ENCODE peak calls at places on chromosome 12, in nine cellular contexts. T is SK-N-SH, F is MM.1S, G is GM23248, L is neural progenitor cell, H is hepatocyte, B is GM23338, R is PC-3, X is HCT116. S is an unnamed sample. For H3K4me1, the result is how much of the 10 kb centered on the place peaks cover.

GRCh38 chr12:106131671-106132070 is 7.1 kb downstream of the NUAK1 start:
- DNase-seq in H (no peak), G (peak), X (no peak), L (no peak), R (no peak), F (no peak), T (peak), B (no peak), S (no peak)

GRCh38 chr12:106234513-106234912 is 13.3 kb downstream of the CKAP4 start:
- DNase-seq in B (no peak), H (no peak), L (no peak), X (no peak), F (no peak), T (no peak), G (peak), R (peak), S (no peak)

GRCh38 chr12:115426732-115427131 is 742.8 kb upstream of the TBX3 start:
- DNase-seq in B (no peak), T (no peak), F (no peak), H (no peak), L (no peak), X (no peak), R (no peak), G (no peak), S (no peak)

GRCh38 chr12:47236109-47236714 is 156.5 kb upstream of the AMIGO2 start:
- DNase-seq in T (no peak), R (peak), B (no peak), L (no peak), G (peak), X (no peak), H (no peak), F (no peak), S (no peak)

GRCh38 chr12:100794441-100795192 is at the start of gene ANO4:
- DNase-seq in L (peak), H (peak), B (peak), R (no peak), X (no peak), G (peak), F (no peak), T (peak), S (no peak)

GRCh38 chr12:100845095-100845494 is 50.5 kb downstream of the ANO4 start:
- DNase-seq in B (no peak), H (no peak), L (no peak), X (peak), F (peak), R (peak), G (peak), T (no peak), S (peak)

GRCh38 chr12:92191061-92191460 is 45.4 kb upstream of the BTG1 start:
- DNase-seq in R (no peak), X (no peak), H (no peak), L (no peak), T (no peak), B (no peak), F (no peak), G (peak), S (no peak)

GRCh38 chr12:132710062-132710421 is 600 bp upstream of the PGAM5 start:
- DNase-seq in L (peak), R (no peak), X (no peak), H (no peak), B (peak), T (no peak), G (peak), F (no peak), S (no peak)

GRCh38 chr12:44774815-44775411 is 101.2 kb downstream of the NELL2 start:
- DNase-seq in G (peak), B (peak), L (peak), F (no peak), H (peak), T (peak), R (peak), X (peak), S (peak)

GRCh38 chr12:125744201-125744600 is 679.0 kb downstream of the AACS start:
- DNase-seq in X (no peak), R (no peak), H (no peak), B (no peak), T (no peak), G (no peak), L (no peak), F (no peak), S (no peak)

GRCh38 chr12:105861232-105861631 is 277.5 kb downstream of the NUAK1 start:
- DNase-seq in R (no peak), L (no peak), H (no peak), G (no peak), X (no peak), F (no peak), B (no peak), T (no peak), S (no peak)

GRCh38 chr12:119749666-119750065 is 81.7 kb downstream of the PRKAB1 start:
- DNase-seq in G (peak), L (peak), F (no peak), T (peak), H (no peak), B (no peak), X (no peak), R (no peak), S (no peak)

GRCh38 chr12:96587691-96588090 is 98.3 kb downstream of the CFAP54 start:
- DNase-seq in F (no peak), R (peak), B (no peak), H (no peak), X (no peak), T (no peak), G (peak), L (no peak), S (no peak)

GRCh38 chr12:126784328-126784921 is 1482.5 kb upstream of the TMEM132C start:
- DNase-seq in B (peak), T (peak), R (peak), L (peak), H (peak), F (peak), X (peak), G (peak), S (peak)

GRCh38 chr12:13124661-13125505 is 21.4 kb upstream of the GSG1 start:
- DNase-seq in R (peak), H (peak), F (no peak), T (no peak), B (peak), X (no peak), L (peak), G (peak), S (no peak)

DNA sequence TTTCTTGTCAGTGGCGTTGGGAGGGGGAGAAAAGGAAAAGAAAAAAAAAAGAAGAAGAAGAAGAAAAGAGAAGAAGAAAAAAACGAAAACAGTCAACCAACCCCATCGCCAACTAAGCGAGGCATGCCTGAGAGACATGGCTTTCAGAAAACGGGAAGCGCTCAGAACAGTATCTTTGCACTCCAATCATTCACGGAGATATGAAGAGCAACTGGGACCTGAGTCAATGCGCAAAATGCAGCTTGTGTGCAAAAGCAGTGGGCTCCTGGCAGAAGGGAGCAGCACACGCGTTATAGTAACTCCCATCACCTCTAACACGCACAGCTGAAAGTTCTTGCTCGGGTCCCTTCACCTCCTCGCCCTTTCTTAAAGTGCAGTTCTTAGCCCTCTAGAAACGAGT is 1.9 kb downstream of the ASCL1 start:
- DNase-seq in F (no peak), R (no peak), H (no peak), B (no peak), G (no peak), L (peak), T (no peak), X (no peak), S (no peak)
- H3K4me3 ChIP-seq in F (no peak), R (no peak), H (no peak), B (peak), G (no peak), L (no peak), T (peak), X (no peak), S (no peak)

DNA sequence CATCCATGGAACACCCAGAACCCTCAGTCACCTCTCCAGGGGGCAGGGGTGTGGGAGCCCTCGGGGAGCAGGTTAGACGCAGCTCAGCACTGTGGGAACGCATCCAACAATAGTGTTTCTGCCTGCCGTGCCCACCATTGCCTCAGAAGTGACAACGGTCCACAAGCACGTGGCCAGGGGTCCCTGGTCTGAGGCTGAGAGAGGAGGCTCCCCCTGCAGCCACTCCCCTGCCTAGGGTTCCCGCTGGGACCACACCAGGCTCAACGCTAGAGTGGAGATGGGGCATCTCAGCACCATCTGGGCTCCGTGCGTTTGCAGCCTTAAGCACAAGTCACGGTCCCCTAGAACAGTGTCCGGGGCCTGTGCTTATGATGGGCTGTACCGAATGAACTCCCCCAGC is 62.7 kb downstream of the TESC start:
- DNase-seq in L (no peak), R (no peak), F (no peak), H (no peak), B (no peak), G (no peak), X (no peak), T (no peak), S (no peak)
- H3K4me1 ChIP-seq in L (under half), R (under half), F (under half), H (under half), B (under half), G (under half), X (under half), T (under half), S (under half)

GRCh38 chr12:31215521-31216232 is 110.3 kb downstream of the SINHCAF start:
- DNase-seq in G (no peak), F (peak), B (no peak), H (no peak), T (no peak), R (no peak), X (no peak), L (no peak), S (peak)
- TF ChIP-seq EZH2phosphoT487 in G (no peak), F (no peak), B (no peak), H (no peak), T (no peak), R (no peak), X (no peak), L (no peak), S (no peak)

DNA sequence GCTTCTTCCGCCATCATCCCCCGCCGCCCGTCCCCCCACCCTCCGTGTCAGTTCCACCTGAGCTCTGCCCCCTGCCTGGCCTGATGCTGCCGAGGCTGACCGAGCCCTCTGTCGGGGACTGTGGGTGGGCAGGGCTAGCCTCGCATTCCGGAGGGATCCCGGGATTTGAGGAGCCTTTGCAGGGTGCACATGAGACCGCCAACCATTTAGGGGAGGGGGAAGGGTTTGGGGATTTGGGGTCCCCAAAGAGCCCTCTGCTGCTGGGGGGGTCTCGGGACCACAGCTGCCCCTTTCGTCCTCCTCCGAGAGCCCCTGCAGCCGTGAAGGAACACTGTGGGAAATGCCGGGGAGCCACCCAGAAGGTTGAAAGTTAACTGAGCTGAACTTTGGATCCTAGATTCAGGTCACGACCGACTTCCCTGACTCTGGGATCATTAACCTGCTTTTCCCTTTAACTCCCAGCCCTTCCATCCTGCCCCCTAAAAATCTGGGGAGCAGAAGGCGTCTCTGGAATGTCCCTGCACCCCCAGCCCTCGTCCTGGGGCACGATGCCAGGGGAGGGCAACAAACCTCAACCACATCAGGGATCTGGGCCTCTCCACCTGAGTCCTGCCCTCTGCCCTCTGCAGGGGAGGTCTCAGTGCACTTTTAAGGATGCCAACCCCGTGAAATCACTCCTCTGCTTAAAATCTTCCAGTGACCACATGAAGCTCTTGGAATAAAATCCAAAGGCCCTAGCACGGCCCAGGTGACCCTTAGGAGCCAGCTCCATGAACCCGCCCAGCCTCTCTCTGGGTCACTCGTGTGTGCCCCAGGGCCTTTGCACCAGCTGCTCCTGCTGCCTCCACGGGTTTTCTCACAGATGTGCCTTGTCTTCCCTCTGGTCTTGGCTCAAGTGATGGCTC is 94.9 kb downstream of the RFLNA start:
- DNase-seq in G (no peak), H (no peak), T (no peak), L (peak), F (no peak), X (no peak), B (no peak), R (no peak), S (no peak)
- H3K4me3 ChIP-seq in G (peak), H (peak), T (peak), L (peak), F (no peak), X (no peak), B (peak), R (peak), S (no peak)

DNA sequence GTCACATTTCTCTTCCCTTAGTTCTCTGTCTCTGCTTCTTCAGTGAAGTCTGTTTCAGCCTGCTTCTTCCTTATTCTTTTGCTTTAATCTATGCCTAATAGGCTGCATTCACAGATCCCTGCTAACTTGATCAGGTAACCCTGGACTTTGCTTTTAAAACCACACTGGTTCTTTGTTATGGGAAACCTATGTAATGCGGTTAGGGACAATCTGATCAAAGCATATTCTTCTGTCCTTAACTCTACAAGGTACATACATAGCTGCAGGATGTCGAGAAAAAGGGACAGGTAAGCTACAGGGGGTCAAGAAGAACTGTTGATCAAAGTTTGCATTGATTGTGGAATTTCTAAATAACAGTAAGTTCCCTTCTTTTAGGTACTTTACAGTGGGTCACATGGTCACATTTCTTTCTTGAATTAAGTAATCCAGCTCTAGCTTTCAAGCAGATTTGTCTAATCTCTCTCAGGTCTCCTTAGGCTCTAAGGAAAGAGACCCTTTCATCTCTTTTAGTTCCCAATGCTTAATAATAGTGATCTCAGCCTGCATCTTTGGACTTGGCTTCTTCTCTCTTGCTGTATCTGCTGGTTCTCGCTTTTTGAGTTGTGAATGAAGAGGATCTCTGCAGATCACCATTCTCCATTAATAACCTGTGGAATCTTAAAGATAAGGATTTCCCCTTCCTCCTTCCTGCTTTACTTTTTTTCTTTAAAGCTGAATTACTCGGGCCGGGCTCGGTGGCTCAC is 3.8 kb downstream of the COPZ1 start:
- DNase-seq in R (no peak), H (no peak), B (peak), X (no peak), T (no peak), G (no peak), L (no peak), F (no peak), S (no peak)
- H3K4me1 ChIP-seq in R (under half), H (under half), B (under half), X (under half), T (under half), G (under half), L (under half), F (under half), S (under half)

DNA sequence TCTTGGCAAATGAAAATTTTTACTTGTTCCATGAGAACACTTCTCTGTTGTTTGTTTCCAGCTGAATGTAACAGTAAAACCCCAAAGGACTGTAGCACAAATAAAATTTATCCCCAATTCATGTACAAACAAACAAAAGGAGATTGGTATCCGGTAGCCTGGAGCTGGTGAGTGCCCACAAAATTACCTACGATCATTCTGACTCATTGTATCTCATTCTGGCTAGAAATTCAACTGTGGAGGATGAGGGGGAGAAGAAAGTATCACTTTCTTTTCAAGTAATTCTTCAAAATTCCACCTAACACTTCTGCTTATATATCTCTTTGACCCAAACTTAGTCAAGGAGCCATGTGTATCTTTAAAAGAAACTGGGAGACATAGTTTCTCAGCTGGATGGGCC is 268.5 kb downstream of the ALG10B start:
- DNase-seq in T (no peak), F (no peak), H (no peak), G (no peak), X (no peak), B (no peak), R (peak), L (no peak), S (no peak)
- TF ChIP-seq EZH2phosphoT487 in T (no peak), F (no peak), H (no peak), G (no peak), X (no peak), B (no peak), R (no peak), L (no peak), S (no peak)

GRCh38 chr12:57131896-57132744 is 3.8 kb downstream of the LRP1 start:
- DNase-seq in R (no peak), G (peak), H (no peak), T (peak), L (no peak), X (no peak), B (peak), F (no peak), S (no peak)
- H3K4me3 ChIP-seq in R (no peak), G (peak), H (no peak), T (no peak), L (no peak), X (no peak), B (peak), F (no peak), S (no peak)

GRCh38 chr12:87827638-87828264 is 201.4 kb downstream of the C12orf50 start:
- DNase-seq in R (peak), L (no peak), B (no peak), F (no peak), H (peak), T (no peak), X (peak), G (peak), S (no peak)

GRCh38 chr12:87828384-87828973 is 200.7 kb downstream of the C12orf50 start:
- DNase-seq in B (no peak), X (no peak), R (no peak), H (no peak), L (no peak), F (no peak), G (no peak), T (no peak), S (no peak)
- H3K4me1 ChIP-seq in B (under half), X (under half), R (under half), H (under half), L (under half), F (under half), G (under half), T (under half), S (under half)

DNA sequence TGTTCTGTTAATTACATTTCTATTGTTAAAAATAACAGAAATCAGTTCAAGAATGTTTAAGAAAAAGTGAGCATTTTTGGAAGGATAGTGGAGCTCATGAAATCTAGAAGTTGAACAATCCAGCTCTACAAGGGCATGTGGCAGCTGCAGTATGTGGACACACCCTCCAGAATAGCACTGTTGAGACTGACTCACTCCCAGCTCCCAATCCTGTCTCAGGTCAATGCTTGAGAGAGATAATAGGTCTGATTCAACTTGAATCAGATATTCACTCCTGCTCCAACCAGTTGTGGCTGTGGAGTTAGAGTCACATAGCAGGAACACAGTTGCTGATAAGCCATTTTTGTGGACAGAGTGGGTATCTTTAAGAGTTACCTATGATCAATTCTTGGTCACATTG is 113.0 kb upstream of the NTF3 start:
- DNase-seq in L (no peak), G (peak), F (no peak), X (peak), T (no peak), H (peak), B (no peak), R (peak), S (no peak)
- TF ChIP-seq EZH2phosphoT487 in L (no peak), G (no peak), F (no peak), X (no peak), T (no peak), H (no peak), B (no peak), R (no peak), S (no peak)